ENCODE peak calls at places on chromosomes 1 and 21, in six cellular contexts. V is GM06990; Y is CD8-positive, alpha-beta memory T cell; Z is dorsolateral prefrontal cortex; G is neuronal stem cell; S is A673. X is an unnamed sample.

GRCh38 chr1:179252606-179253005 is 23.1 kb upstream of the ABL2 start:
- DNase-seq in V (no peak), Y (no peak), Z (no peak), G (no peak), S (no peak), X (no peak)

GRCh38 chr1:33181038-33181861 is 593 bp downstream of the TRIM62 start:
- DNase-seq in V (no peak), Y (peak; percentile 23), Z (no peak), G (peak; percentile 61), S (peak; percentile 63), X (peak; percentile 41)

GRCh38 chr1:202105571-202106339 is 17.0 kb upstream of the GPR37L1 start:
- DNase-seq in V (no peak), Y (no peak), Z (no peak), G (peak; percentile 75), S (peak; percentile 50), X (peak; percentile 79)

GRCh38 chr1:11134352-11135266 is 34.9 kb upstream of the EXOSC10 start:
- DNase-seq in V (no peak), Y (no peak), Z (no peak), G (no peak), S (peak; percentile 16), X (no peak)

GRCh38 chr1:165279831-165280351 is 76.6 kb downstream of the LMX1A start:
- DNase-seq in V (no peak), Y (no peak), Z (no peak), G (no peak), S (peak; percentile 33), X (no peak)

GRCh38 chr1:229370601-229371021 is 27.8 kb upstream of the CCSAP start:
- DNase-seq in V (no peak), Y (no peak), Z (no peak), G (no peak), S (peak; percentile 80), X (no peak)

GRCh38 chr1:190320952-190321351 is 156.7 kb downstream of the BRINP3 start:
- DNase-seq in V (no peak), Y (no peak), Z (no peak), G (peak; percentile 14), S (peak; percentile 47), X (peak; percentile 34)

GRCh38 chr1:48175116-48175515 is 47.4 kb upstream of the SLC5A9 start:
- DNase-seq in V (no peak), Y (no peak), Z (no peak), G (no peak), S (no peak), X (no peak)

GRCh38 chr1:155596864-155597263 is 13.2 kb upstream of the MSTO1 start:
- DNase-seq in V (no peak), Y (no peak), Z (no peak), G (no peak), S (no peak), X (no peak)

DNA sequence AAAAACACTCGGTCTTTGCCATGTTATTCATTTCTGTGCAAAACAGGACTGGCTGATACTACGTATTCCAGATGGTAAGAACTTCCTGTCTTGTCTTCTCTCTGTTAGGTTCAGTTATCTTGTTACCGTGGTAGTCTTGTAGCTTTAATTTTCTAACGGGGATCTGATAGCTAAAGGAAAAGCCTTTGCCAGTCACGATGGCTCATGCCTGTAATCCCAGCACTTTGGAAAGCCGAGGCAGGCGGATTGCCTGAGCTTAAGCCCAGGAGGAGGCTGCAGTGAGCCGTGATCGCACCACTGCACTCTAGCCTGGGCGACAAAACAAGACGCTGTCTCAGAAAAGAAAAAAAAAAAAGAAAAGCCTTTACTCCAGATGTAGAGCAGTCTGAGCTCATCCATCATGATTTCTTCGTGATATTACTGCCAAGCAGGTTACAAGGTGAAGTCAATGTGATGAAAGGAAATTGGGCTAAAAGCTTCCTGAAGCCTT is 11.1 kb upstream of the MSTO1 start:
- DNase-seq in V (no peak), Y (no peak), Z (peak; percentile 62), G (no peak), S (no peak), X (peak; percentile 74)
- H3K4me3 ChIP-seq in V (no peak overlapping the region), Y (peak overlapping the region; percentile 2), Z (no peak overlapping the region), G (no peak overlapping the region), S (no peak overlapping the region), X (no peak overlapping the region)

DNA sequence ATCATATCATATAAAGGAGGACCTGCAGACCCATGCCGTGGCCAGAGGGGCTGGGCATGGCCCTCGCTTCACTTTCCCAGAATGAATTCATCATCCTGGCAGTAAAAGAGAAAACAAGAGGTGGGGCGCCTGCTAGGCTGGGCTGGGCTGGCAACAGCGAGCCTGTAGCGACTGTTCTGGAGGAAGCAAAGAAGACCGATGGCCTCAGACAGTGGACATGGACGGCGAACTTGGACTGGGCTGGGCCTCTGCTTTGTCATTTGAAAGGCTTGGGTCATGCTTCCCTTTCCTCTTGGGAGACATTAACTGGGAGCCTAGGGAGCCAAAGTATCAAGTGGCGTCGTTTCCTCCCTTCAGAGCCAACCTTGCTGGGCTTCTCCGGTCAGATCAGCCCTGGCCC is 401 bp upstream of the FAM3B start:
- DNase-seq in V (no peak), Y (no peak), Z (no peak), G (no peak), S (no peak), X (no peak)
- H3K4me3 ChIP-seq in V (no peak overlapping the region), Y (no peak overlapping the region), Z (no peak overlapping the region), G (no peak overlapping the region), S (no peak overlapping the region), X (no peak overlapping the region)

DNA sequence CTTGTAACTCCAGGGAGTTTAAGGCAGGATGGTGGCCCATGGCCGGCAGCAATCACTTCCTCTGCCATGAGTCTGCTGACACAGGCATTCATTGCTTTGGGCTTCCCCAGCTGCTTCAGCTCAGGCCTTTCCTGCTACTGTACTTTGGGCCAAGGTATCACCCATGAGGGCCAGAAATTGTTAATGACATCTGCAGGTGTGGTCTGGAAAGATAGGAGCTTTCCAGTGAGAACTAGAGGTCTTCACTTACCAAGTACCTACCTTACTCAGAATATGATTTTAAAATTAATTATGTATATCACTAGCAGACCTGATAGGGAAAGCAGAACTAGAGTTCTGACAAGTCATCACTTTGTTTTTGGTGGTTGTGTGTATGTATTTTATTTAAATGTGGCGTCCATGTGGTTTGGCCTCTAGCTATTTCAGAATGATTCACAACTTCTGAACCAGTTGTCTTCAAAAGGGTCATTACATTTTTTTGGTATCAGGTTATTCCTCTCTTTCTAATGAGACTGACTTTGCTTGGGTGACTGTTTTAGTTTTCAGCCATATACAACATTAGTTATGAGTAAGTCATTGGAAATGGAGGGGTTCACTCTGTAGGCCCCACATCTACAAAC is 2.7 kb downstream of the RGL1 start:
- DNase-seq in V (peak; percentile 53), Y (no peak), Z (no peak), G (no peak), S (no peak), X (no peak)
- H3K4me3 ChIP-seq in V (peak overlapping the region; percentile 88), Y (no peak overlapping the region), Z (peak overlapping the region; percentile 65), G (no peak overlapping the region), S (peak overlapping the region; percentile 71), X (no peak overlapping the region)

DNA sequence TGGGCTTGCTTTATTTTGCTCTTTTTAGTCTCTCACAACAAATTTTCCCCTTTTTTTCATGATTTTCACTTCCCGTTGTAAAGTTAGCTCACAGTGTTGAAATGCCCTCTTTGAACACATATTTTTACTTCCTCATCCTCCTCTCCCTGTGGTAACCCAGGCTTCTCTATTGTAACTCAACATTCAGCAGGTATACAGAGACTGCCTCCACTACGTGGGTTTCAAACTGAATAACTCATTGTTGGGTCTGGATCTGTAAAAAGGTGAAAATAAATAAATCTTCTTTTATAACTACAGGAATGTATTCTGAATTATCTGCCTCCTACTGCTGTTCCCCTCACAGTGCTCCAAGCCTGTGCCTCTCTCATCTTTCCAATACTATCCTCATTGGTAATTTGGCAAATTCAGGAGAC is 166.4 kb downstream of the RUNX1 start:
- DNase-seq in V (no peak), Y (no peak), Z (no peak), G (no peak), S (no peak), X (no peak)
- H3K4me3 ChIP-seq in V (no peak overlapping the region), Y (no peak overlapping the region), Z (no peak overlapping the region), G (no peak overlapping the region), S (no peak overlapping the region), X (no peak overlapping the region)

GRCh38 chr1:174956086-174956485 is 43.7 kb upstream of the CACYBP start:
- DNase-seq in V (no peak), Y (no peak), Z (no peak), G (no peak), S (no peak), X (no peak)

GRCh38 chr1:174954686-174955669 is 44.8 kb upstream of the CACYBP start:
- DNase-seq in V (no peak), Y (no peak), Z (no peak), G (no peak), S (no peak), X (no peak)

GRCh38 chr1:174953170-174953569 is 46.6 kb upstream of the CACYBP start:
- DNase-seq in V (no peak), Y (no peak), Z (no peak), G (no peak), S (no peak), X (no peak)

GRCh38 chr1:174956976-174957375 is 42.8 kb upstream of the CACYBP start:
- DNase-seq in V (no peak), Y (no peak), Z (no peak), G (no peak), S (no peak), X (no peak)

GRCh38 chr1:174953657-174954435 is 45.9 kb upstream of the CACYBP start:
- DNase-seq in V (no peak), Y (no peak), Z (no peak), G (peak; percentile 14), S (no peak), X (no peak)
- H3K4me3 ChIP-seq in V (peak overlapping the region; percentile 2), Y (no peak overlapping the region), Z (no peak overlapping the region), G (no peak overlapping the region), S (no peak overlapping the region), X (no peak overlapping the region)

DNA sequence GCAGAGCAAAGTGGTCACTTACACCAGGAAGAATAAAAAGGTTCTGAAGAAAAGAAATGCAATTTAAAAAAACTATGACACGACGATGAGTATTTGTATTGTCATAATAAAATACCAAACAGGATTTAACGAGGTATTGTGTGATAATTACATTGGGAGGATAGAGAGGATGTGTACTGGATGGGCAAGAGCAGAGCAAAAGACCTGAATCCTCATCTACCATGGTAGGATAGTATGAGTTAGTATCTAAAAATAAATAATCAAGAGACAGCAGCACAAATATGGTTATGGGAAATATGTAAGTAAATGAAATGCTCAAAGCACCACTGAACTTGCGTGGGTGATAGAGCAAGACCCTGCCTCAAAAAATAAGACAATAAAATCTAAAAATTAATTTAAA is 162.6 kb downstream of the CDC42BPA start:
- DNase-seq in V (no peak), Y (no peak), Z (no peak), G (no peak), S (no peak), X (no peak)
- H3K4me3 ChIP-seq in V (no peak overlapping the region), Y (no peak overlapping the region), Z (no peak overlapping the region), G (no peak overlapping the region), S (no peak overlapping the region), X (no peak overlapping the region)